ENCODE peak calls at places on chromosomes 4 and X, in five cellular contexts. One of them, this sample, is unnamed.

GRCh38 chrX:39689374-39690104 is 408.2 kb downstream of the BCOR start:
- DNase-seq in fibroblast of the aortic adventitia: no peak
- DNase-seq in choroid plexus epithelial cell: no peak
- DNase-seq in tibial artery: no peak
- DNase-seq in IMR-90: no peak
- DNase-seq in this sample: no peak

GRCh38 chr4:60992037-60992436 is 208.1 kb upstream of the ADGRL3 start:
- DNase-seq in tibial artery: no peak
- DNase-seq in choroid plexus epithelial cell: peak; percentile 40
- DNase-seq in IMR-90: peak; percentile 9
- DNase-seq in fibroblast of the aortic adventitia: no peak
- DNase-seq in this sample: no peak

GRCh38 chrX:108439434-108439883 is at the start of gene COL4A5:
- DNase-seq in fibroblast of the aortic adventitia: peak; percentile 91
- DNase-seq in tibial artery: peak; percentile 26
- DNase-seq in choroid plexus epithelial cell: peak; percentile 93
- DNase-seq in IMR-90: peak; percentile 80
- DNase-seq in this sample: no peak

GRCh38 chr4:75820197-75820596 is 82.1 kb downstream of the PPEF2 start:
- DNase-seq in tibial artery: no peak
- DNase-seq in choroid plexus epithelial cell: no peak
- DNase-seq in fibroblast of the aortic adventitia: no peak
- DNase-seq in IMR-90: no peak
- DNase-seq in this sample: no peak

GRCh38 chr4:15695764-15696163 is 7.1 kb upstream of the BST1 start:
- DNase-seq in tibial artery: no peak
- DNase-seq in choroid plexus epithelial cell: no peak
- DNase-seq in IMR-90: no peak
- DNase-seq in fibroblast of the aortic adventitia: no peak
- DNase-seq in this sample: no peak

GRCh38 chr4:2484993-2485392 is 16.1 kb downstream of the RNF4 start:
- DNase-seq in tibial artery: peak; percentile 81
- DNase-seq in IMR-90: no peak
- DNase-seq in choroid plexus epithelial cell: peak; percentile 55
- DNase-seq in fibroblast of the aortic adventitia: peak; percentile 34
- DNase-seq in this sample: no peak

GRCh38 chr4:176193126-176193525 is 2.3 kb downstream of the SPATA4 start:
- DNase-seq in IMR-90: peak; percentile 65
- DNase-seq in fibroblast of the aortic adventitia: peak; percentile 46
- DNase-seq in tibial artery: no peak
- DNase-seq in choroid plexus epithelial cell: peak; percentile 30
- DNase-seq in this sample: no peak

GRCh38 chrX:41889317-41890025 is 33.9 kb downstream of the CASK start:
- DNase-seq in choroid plexus epithelial cell: peak; percentile 27
- DNase-seq in tibial artery: no peak
- DNase-seq in IMR-90: peak; percentile 58
- DNase-seq in fibroblast of the aortic adventitia: peak; percentile 14
- DNase-seq in this sample: no peak

GRCh38 chr4:82753725-82754410 is 44.7 kb downstream of the SCD5 start:
- DNase-seq in fibroblast of the aortic adventitia: peak; percentile 61
- DNase-seq in tibial artery: no peak
- DNase-seq in IMR-90: peak; percentile 28
- DNase-seq in choroid plexus epithelial cell: no peak
- DNase-seq in this sample: no peak

GRCh38 chr4:24809376-24809775 is 14.0 kb downstream of the SOD3 start:
- DNase-seq in IMR-90: no peak
- DNase-seq in fibroblast of the aortic adventitia: no peak
- DNase-seq in choroid plexus epithelial cell: peak; percentile 17
- DNase-seq in tibial artery: no peak
- DNase-seq in this sample: no peak
- TF ChIP-seq CTCF in IMR-90: no peak
- TF ChIP-seq CTCF in fibroblast of the aortic adventitia: no peak
- TF ChIP-seq CTCF in choroid plexus epithelial cell: peak; percentile 39
- TF ChIP-seq CTCF in tibial artery: no peak
- TF ChIP-seq CTCF in this sample: no peak

DNA sequence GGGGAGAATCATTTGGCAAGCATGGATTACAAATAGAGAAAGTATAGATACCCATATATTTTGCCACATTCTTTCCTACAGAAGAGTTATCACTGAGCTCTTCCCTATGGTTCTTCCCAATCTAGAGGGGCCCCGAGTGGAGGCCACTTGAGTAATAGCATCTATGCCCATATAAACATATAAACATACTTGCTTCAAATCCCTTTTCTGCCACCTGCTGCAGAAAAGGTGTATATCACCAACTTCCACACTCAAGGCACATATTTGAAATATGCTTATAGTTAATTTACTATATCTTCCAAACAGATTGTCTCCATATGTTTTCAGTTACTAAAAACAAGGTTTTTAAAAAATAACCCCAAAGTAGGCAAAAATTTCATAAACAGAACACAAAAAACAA is 642.8 kb upstream of the DIPK2B start:
- DNase-seq in fibroblast of the aortic adventitia: peak; percentile 20
- DNase-seq in choroid plexus epithelial cell: peak; percentile 54
- DNase-seq in IMR-90: no peak
- DNase-seq in tibial artery: no peak
- DNase-seq in this sample: no peak
- TF ChIP-seq CTCF in fibroblast of the aortic adventitia: no peak
- TF ChIP-seq CTCF in choroid plexus epithelial cell: peak; percentile 30
- TF ChIP-seq CTCF in IMR-90: peak; percentile 21
- TF ChIP-seq CTCF in tibial artery: no peak
- TF ChIP-seq CTCF in this sample: no peak

DNA sequence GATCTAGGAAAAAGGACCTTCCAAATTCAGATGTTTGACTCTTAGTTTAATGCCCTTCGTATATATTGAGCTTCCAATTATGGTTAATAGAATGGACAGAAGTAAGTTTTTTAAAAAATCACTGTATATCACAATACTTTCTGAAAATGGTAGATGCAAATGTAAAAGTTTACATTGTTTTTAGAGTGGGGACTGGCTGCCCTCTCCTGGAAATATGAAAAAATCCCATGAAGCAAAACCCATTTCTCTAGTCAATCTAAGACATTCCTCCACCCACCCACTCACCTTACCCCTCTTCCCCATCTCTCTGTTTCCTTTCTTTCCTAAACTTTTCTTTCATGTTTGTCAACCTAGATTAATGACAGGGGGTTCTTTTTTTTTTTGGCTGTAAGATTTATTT is 134.5 kb downstream of the ARHGAP6 start:
- DNase-seq in choroid plexus epithelial cell: peak; percentile 51
- DNase-seq in IMR-90: peak; percentile 22
- DNase-seq in tibial artery: no peak
- DNase-seq in fibroblast of the aortic adventitia: peak; percentile 47
- DNase-seq in this sample: no peak
- TF ChIP-seq CTCF in choroid plexus epithelial cell: peak; percentile 48
- TF ChIP-seq CTCF in IMR-90: peak; percentile 53
- TF ChIP-seq CTCF in tibial artery: peak; percentile 53
- TF ChIP-seq CTCF in fibroblast of the aortic adventitia: peak; percentile 44
- TF ChIP-seq CTCF in this sample: peak; percentile 25

GRCh38 chr4:56637154-56637553 is 43.9 kb downstream of the HOPX start:
- DNase-seq in fibroblast of the aortic adventitia: no peak
- DNase-seq in IMR-90: no peak
- DNase-seq in tibial artery: no peak
- DNase-seq in choroid plexus epithelial cell: no peak
- DNase-seq in this sample: no peak

GRCh38 chr4:56637791-56638190 is 43.3 kb downstream of the HOPX start:
- DNase-seq in IMR-90: no peak
- DNase-seq in tibial artery: no peak
- DNase-seq in fibroblast of the aortic adventitia: no peak
- DNase-seq in choroid plexus epithelial cell: no peak
- DNase-seq in this sample: peak; percentile 32

GRCh38 chr4:56643596-56643995 is 37.5 kb downstream of the HOPX start:
- DNase-seq in choroid plexus epithelial cell: no peak
- DNase-seq in fibroblast of the aortic adventitia: no peak
- DNase-seq in tibial artery: no peak
- DNase-seq in IMR-90: no peak
- DNase-seq in this sample: no peak

GRCh38 chr4:56640907-56641493 is 40.1 kb downstream of the HOPX start:
- DNase-seq in choroid plexus epithelial cell: no peak
- DNase-seq in tibial artery: no peak
- DNase-seq in fibroblast of the aortic adventitia: no peak
- DNase-seq in IMR-90: no peak
- DNase-seq in this sample: peak; percentile 6

GRCh38 chr4:56641494-56642051 is 39.5 kb downstream of the HOPX start:
- DNase-seq in tibial artery: no peak
- DNase-seq in choroid plexus epithelial cell: peak; percentile 93
- DNase-seq in IMR-90: peak; percentile 98
- DNase-seq in fibroblast of the aortic adventitia: peak; percentile 93
- DNase-seq in this sample: peak; percentile 16
- TF ChIP-seq CTCF in tibial artery: no peak
- TF ChIP-seq CTCF in choroid plexus epithelial cell: no peak
- TF ChIP-seq CTCF in IMR-90: peak; percentile 20
- TF ChIP-seq CTCF in fibroblast of the aortic adventitia: peak; percentile 56
- TF ChIP-seq CTCF in this sample: no peak

GRCh38 chrX:100819534-100819836 is 706 bp upstream of the CSTF2 start:
- DNase-seq in tibial artery: no peak
- DNase-seq in choroid plexus epithelial cell: no peak
- DNase-seq in fibroblast of the aortic adventitia: no peak
- DNase-seq in IMR-90: no peak
- DNase-seq in this sample: no peak

GRCh38 chrX:100817340-100817739 is 2.9 kb upstream of the CSTF2 start:
- DNase-seq in choroid plexus epithelial cell: no peak
- DNase-seq in fibroblast of the aortic adventitia: no peak
- DNase-seq in IMR-90: no peak
- DNase-seq in tibial artery: no peak
- DNase-seq in this sample: no peak

GRCh38 chrX:100819837-100820666 is at the start of gene CSTF2:
- DNase-seq in choroid plexus epithelial cell: peak; percentile 86
- DNase-seq in fibroblast of the aortic adventitia: peak; percentile 78
- DNase-seq in tibial artery: peak; percentile 66
- DNase-seq in IMR-90: peak; percentile 79
- DNase-seq in this sample: no peak
- TF ChIP-seq CTCF in choroid plexus epithelial cell: peak; percentile 26
- TF ChIP-seq CTCF in fibroblast of the aortic adventitia: peak; percentile 22
- TF ChIP-seq CTCF in tibial artery: no peak
- TF ChIP-seq CTCF in IMR-90: no peak
- TF ChIP-seq CTCF in this sample: no peak

GRCh38 chrX:51395474-51395806 is 62.8 kb downstream of the NUDT10 start:
- DNase-seq in IMR-90: no peak
- DNase-seq in choroid plexus epithelial cell: no peak
- DNase-seq in tibial artery: no peak
- DNase-seq in fibroblast of the aortic adventitia: no peak
- DNase-seq in this sample: no peak

GRCh38 chrX:51395807-51396728 is 63.4 kb downstream of the NUDT10 start:
- DNase-seq in choroid plexus epithelial cell: peak; percentile 4
- DNase-seq in tibial artery: no peak
- DNase-seq in IMR-90: no peak
- DNase-seq in fibroblast of the aortic adventitia: no peak
- DNase-seq in this sample: no peak
- TF ChIP-seq CTCF in choroid plexus epithelial cell: peak; percentile 6
- TF ChIP-seq CTCF in tibial artery: peak; percentile 31
- TF ChIP-seq CTCF in IMR-90: peak; percentile 1
- TF ChIP-seq CTCF in fibroblast of the aortic adventitia: no peak
- TF ChIP-seq CTCF in this sample: peak; percentile 12